ENCODE peak calls at places on chromosomes 5 and 9, in four cellular contexts. L, B, Z and P are unnamed samples.

GRCh38 chr5:36173426-36173825 is 21.5 kb downstream of the SKP2 start:
- DNase-seq in L (no peak), B (no peak), Z (no peak), P (peak)

GRCh38 chr9:106593201-106593600 is 269.8 kb upstream of the ZNF462 start:
- DNase-seq in L (no peak), B (no peak), Z (no peak), P (no peak)

GRCh38 chr9:121222524-121223171 is 21.0 kb upstream of the RAB14 start:
- DNase-seq in L (no peak), B (no peak), Z (no peak), P (peak)

GRCh38 chr5:10354048-10354872 is 765 bp downstream of the MARCHF6 start:
- DNase-seq in L (peak), B (no peak), Z (no peak), P (no peak)

GRCh38 chr5:143601917-143602333 is 198.4 kb upstream of the NR3C1 start:
- DNase-seq in L (no peak), B (no peak), Z (no peak), P (no peak)

GRCh38 chr9:132757031-132757430 is 86.8 kb downstream of the GTF3C4 start:
- DNase-seq in L (no peak), B (no peak), Z (no peak), P (no peak)

GRCh38 chr5:160262665-160263064 is 33.4 kb downstream of the FABP6 start:
- DNase-seq in L (no peak), B (no peak), Z (no peak), P (no peak)

GRCh38 chr5:13771011-13771571 is 173.4 kb downstream of the DNAH5 start:
- DNase-seq in L (no peak), B (no peak), Z (no peak), P (no peak)

GRCh38 chr9:134972140-134972539 is 54.4 kb upstream of the FCN1 start:
- DNase-seq in L (no peak), B (no peak), Z (no peak), P (no peak)

GRCh38 chr5:21823076-21823574 is 1030.0 kb downstream of the CDH12 start:
- DNase-seq in L (no peak), B (no peak), Z (no peak), P (no peak)

GRCh38 chr9:18360005-18360404 is 113.9 kb upstream of the ADAMTSL1 start:
- DNase-seq in L (no peak), B (no peak), Z (no peak), P (peak)

GRCh38 chr5:13251623-13252367 is 692.7 kb downstream of the DNAH5 start:
- DNase-seq in L (no peak), B (no peak), Z (no peak), P (peak)

GRCh38 chr5:173888473-173889135 is 455 bp downstream of the CPEB4 start:
- DNase-seq in L (no peak), B (peak), Z (no peak), P (no peak)

GRCh38 chr5:67104859-67105258 is 91.7 kb downstream of the CD180 start:
- DNase-seq in L (no peak), B (no peak), Z (no peak), P (no peak)

GRCh38 chr5:41788800-41789395 is 81.3 kb downstream of the OXCT1 start:
- DNase-seq in L (peak), B (no peak), Z (no peak), P (no peak)

GRCh38 chr9:88828492-88828974 is 162.7 kb upstream of the S1PR3 start:
- DNase-seq in L (no peak), B (peak), Z (no peak), P (no peak)

GRCh38 chr9:133712221-133713100 is 25.7 kb downstream of the SARDH start:
- DNase-seq in L (no peak), B (no peak), Z (no peak), P (no peak)

GRCh38 chr9:34659592-34660253 is 2.7 kb downstream of the CCL27 start:
- DNase-seq in L (no peak), B (no peak), Z (no peak), P (no peak)

GRCh38 chr9:18429065-18429464 is 44.9 kb upstream of the ADAMTSL1 start:
- DNase-seq in L (no peak), B (no peak), Z (no peak), P (no peak)

GRCh38 chr9:88732128-88732527 is 197.2 kb downstream of the NXNL2 start:
- DNase-seq in L (peak), B (no peak), Z (no peak), P (peak)

GRCh38 chr9:10678010-10678409 is 65.2 kb upstream of the PTPRD start:
- DNase-seq in L (peak), B (no peak), Z (no peak), P (no peak)

GRCh38 chr5:132363431-132364112 is 5.9 kb upstream of the SLC22A5 start:
- DNase-seq in L (peak), B (peak), Z (no peak), P (no peak)

GRCh38 chr5:175542232-175542965 is 64.0 kb downstream of the SFXN1 start:
- DNase-seq in L (no peak), B (no peak), Z (no peak), P (no peak)

GRCh38 chr9:137087409-137087925 is 682 bp downstream of the MAN1B1 start:
- DNase-seq in L (no peak), B (no peak), Z (no peak), P (no peak)